ENCODE peak calls at places on chromosomes 13 and 19, in five cellular contexts. One of them, this sample, is unnamed.

GRCh38 chr13:60335531-60335930 is 61.5 kb upstream of the TDRD3 start:
- DNase-seq in endothelial cell: no peak
- DNase-seq in BJ: no peak
- DNase-seq in AG10803: peak
- DNase-seq in neural crest cell: no peak
- DNase-seq in this sample: no peak

GRCh38 chr13:114015608-114016295 is 41.9 kb upstream of the C13orf46 start:
- DNase-seq in endothelial cell: no peak
- DNase-seq in AG10803: no peak
- DNase-seq in BJ: peak
- DNase-seq in neural crest cell: no peak
- DNase-seq in this sample: peak

GRCh38 chr19:3494559-3494958 is 5.9 kb downstream of the DOHH start:
- DNase-seq in neural crest cell: no peak
- DNase-seq in BJ: no peak
- DNase-seq in AG10803: no peak
- DNase-seq in endothelial cell: no peak
- DNase-seq in this sample: no peak

GRCh38 chr13:98225036-98225940 is 48.2 kb upstream of the RNF113B start:
- DNase-seq in neural crest cell: no peak
- DNase-seq in endothelial cell: no peak
- DNase-seq in AG10803: no peak
- DNase-seq in BJ: no peak
- DNase-seq in this sample: no peak

GRCh38 chr19:53876651-53877224 is 5.3 kb upstream of the PRKCG start:
- DNase-seq in BJ: no peak
- DNase-seq in neural crest cell: no peak
- DNase-seq in endothelial cell: no peak
- DNase-seq in AG10803: no peak
- DNase-seq in this sample: no peak

GRCh38 chr13:95813139-95813538 is 136.2 kb downstream of the DNAJC3 start:
- DNase-seq in neural crest cell: no peak
- DNase-seq in BJ: no peak
- DNase-seq in endothelial cell: no peak
- DNase-seq in AG10803: no peak
- DNase-seq in this sample: no peak

GRCh38 chr13:40189885-40190655 is 476.4 kb downstream of the FOXO1 start:
- DNase-seq in AG10803: no peak
- DNase-seq in neural crest cell: peak
- DNase-seq in endothelial cell: no peak
- DNase-seq in BJ: no peak
- DNase-seq in this sample: no peak

GRCh38 chr19:2309734-2310362 is 1.9 kb upstream of the LINGO3 start:
- DNase-seq in AG10803: peak
- DNase-seq in endothelial cell: no peak
- DNase-seq in BJ: no peak
- DNase-seq in neural crest cell: no peak
- DNase-seq in this sample: no peak

GRCh38 chr13:92537485-92537884 is 689.1 kb upstream of the GPC6 start:
- DNase-seq in BJ: no peak
- DNase-seq in endothelial cell: no peak
- DNase-seq in neural crest cell: no peak
- DNase-seq in AG10803: no peak
- DNase-seq in this sample: no peak

GRCh38 chr13:35470671-35471465 is 5.6 kb downstream of the MAB21L1 start:
- DNase-seq in neural crest cell: peak
- DNase-seq in endothelial cell: peak
- DNase-seq in AG10803: peak
- DNase-seq in BJ: no peak
- DNase-seq in this sample: peak

GRCh38 chr19:33772102-33772857 is 24.4 kb upstream of the KCTD15 start:
- DNase-seq in BJ: no peak
- DNase-seq in endothelial cell: no peak
- DNase-seq in AG10803: no peak
- DNase-seq in neural crest cell: no peak
- DNase-seq in this sample: no peak

GRCh38 chr13:45521292-45521691 is 56.6 kb downstream of the COG3 start:
- DNase-seq in endothelial cell: no peak
- DNase-seq in BJ: no peak
- DNase-seq in neural crest cell: no peak
- DNase-seq in AG10803: peak
- DNase-seq in this sample: no peak

GRCh38 chr19:38538386-38538785 is 79.4 kb downstream of the MAP4K1 start:
- DNase-seq in AG10803: no peak
- DNase-seq in endothelial cell: no peak
- DNase-seq in neural crest cell: no peak
- DNase-seq in BJ: no peak
- DNase-seq in this sample: no peak

GRCh38 chr13:48866204-48866603 is 109.5 kb upstream of the FNDC3A start:
- DNase-seq in neural crest cell: no peak
- DNase-seq in endothelial cell: no peak
- DNase-seq in AG10803: no peak
- DNase-seq in BJ: no peak
- DNase-seq in this sample: no peak

GRCh38 chr19:15175609-15176008 is 25.2 kb downstream of the NOTCH3 start:
- DNase-seq in AG10803: no peak
- DNase-seq in BJ: no peak
- DNase-seq in neural crest cell: no peak
- DNase-seq in endothelial cell: no peak
- DNase-seq in this sample: no peak

GRCh38 chr19:15169541-15170285 is 31.1 kb downstream of the NOTCH3 start:
- DNase-seq in BJ: no peak
- DNase-seq in neural crest cell: no peak
- DNase-seq in endothelial cell: no peak
- DNase-seq in AG10803: no peak
- DNase-seq in this sample: no peak

GRCh38 chr19:15177269-15178116 is 23.3 kb downstream of the NOTCH3 start:
- DNase-seq in AG10803: peak
- DNase-seq in BJ: peak
- DNase-seq in endothelial cell: peak
- DNase-seq in neural crest cell: peak
- DNase-seq in this sample: peak

GRCh38 chr19:15170345-15170744 is 30.4 kb downstream of the NOTCH3 start:
- DNase-seq in endothelial cell: no peak
- DNase-seq in AG10803: no peak
- DNase-seq in neural crest cell: no peak
- DNase-seq in BJ: no peak
- DNase-seq in this sample: no peak

DNA sequence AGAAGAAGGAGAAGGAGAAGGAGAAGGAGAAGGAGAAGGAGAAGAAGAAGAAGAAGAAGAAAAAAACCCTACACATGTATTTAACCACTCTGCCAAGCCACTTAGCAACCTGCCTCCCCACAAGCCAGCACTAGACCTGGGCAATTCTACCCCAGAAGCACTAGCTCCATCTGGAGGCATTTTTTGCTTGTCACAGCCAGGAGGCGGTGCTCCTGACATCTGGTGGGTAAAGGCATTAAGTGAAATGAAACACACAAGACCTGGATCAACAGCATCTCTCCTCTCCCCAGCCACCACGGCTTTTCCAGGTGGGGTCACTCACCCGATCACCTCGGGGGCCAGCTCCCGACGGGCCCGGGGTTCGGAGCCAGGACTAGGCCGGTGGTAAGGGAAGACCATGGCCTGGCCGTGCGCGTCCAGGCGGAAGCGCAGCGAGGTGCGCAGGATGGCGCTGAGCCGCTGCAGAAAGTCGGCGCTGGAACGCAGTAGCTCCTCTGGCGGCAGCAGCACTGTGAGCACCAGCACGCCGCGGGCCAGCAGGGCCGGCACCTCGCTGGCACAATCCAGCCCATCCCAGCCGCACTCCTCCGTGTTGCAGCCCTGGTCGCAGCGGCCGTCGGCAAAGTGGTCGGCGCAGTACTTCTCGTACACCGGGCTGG is 26.9 kb downstream of the NOTCH3 start:
- DNase-seq in BJ: no peak
- DNase-seq in neural crest cell: no peak
- DNase-seq in endothelial cell: no peak
- DNase-seq in AG10803: peak
- DNase-seq in this sample: no peak
- TF ChIP-seq CTCF in BJ: peak
- TF ChIP-seq CTCF in neural crest cell: no peak
- TF ChIP-seq CTCF in endothelial cell: no peak
- TF ChIP-seq CTCF in AG10803: peak
- TF ChIP-seq CTCF in this sample: no peak

DNA sequence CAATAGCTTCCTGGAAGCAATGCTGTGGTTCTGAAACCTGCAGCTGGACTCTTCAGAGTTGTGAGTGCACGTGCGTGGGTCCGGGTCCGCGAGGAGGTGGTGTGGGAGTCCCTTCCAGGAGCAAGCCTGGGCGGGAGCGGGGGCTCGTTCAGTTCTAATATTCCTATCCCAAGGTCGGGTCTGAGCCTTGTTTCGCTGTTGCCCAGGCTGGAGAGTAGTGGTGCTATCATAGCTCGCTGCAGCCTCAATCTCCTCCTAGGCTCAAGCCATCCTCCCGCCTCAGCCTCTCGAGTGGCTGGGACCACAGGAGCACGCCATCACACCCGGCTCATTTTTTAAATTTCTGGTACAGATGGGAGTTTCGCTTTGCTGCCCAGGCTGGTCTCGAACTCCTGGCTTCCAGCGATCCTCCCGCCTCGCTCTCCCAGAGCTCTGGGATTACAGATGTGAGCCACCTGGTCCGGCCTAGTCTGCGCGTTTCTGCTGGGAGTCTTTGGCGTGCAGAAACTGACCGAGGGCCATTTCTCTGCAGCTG is 625 bp downstream of the ZFP82 start:
- DNase-seq in AG10803: no peak
- DNase-seq in BJ: no peak
- DNase-seq in endothelial cell: peak
- DNase-seq in neural crest cell: peak
- DNase-seq in this sample: no peak
- TF ChIP-seq CTCF in AG10803: no peak
- TF ChIP-seq CTCF in BJ: no peak
- TF ChIP-seq CTCF in endothelial cell: no peak
- TF ChIP-seq CTCF in neural crest cell: no peak
- TF ChIP-seq CTCF in this sample: no peak

GRCh38 chr13:110109910-110110309 is 197.0 kb downstream of the COL4A1 start:
- DNase-seq in neural crest cell: no peak
- DNase-seq in AG10803: peak
- DNase-seq in BJ: no peak
- DNase-seq in endothelial cell: no peak
- DNase-seq in this sample: no peak

GRCh38 chr13:110108348-110109139 is 198.4 kb downstream of the COL4A1 start:
- DNase-seq in AG10803: peak
- DNase-seq in neural crest cell: peak
- DNase-seq in endothelial cell: peak
- DNase-seq in BJ: no peak
- DNase-seq in this sample: peak

GRCh38 chr13:110109140-110109783 is 197.7 kb downstream of the COL4A1 start:
- DNase-seq in endothelial cell: no peak
- DNase-seq in BJ: no peak
- DNase-seq in neural crest cell: no peak
- DNase-seq in AG10803: no peak
- DNase-seq in this sample: no peak

GRCh38 chr13:110106726-110107125 is 200.2 kb downstream of the COL4A1 start:
- DNase-seq in BJ: no peak
- DNase-seq in endothelial cell: no peak
- DNase-seq in neural crest cell: no peak
- DNase-seq in AG10803: peak
- DNase-seq in this sample: no peak

GRCh38 chr13:110107568-110108347 is 199.2 kb downstream of the COL4A1 start:
- DNase-seq in neural crest cell: no peak
- DNase-seq in endothelial cell: peak
- DNase-seq in AG10803: no peak
- DNase-seq in BJ: no peak
- DNase-seq in this sample: peak
- TF ChIP-seq CTCF in neural crest cell: no peak
- TF ChIP-seq CTCF in endothelial cell: peak
- TF ChIP-seq CTCF in AG10803: no peak
- TF ChIP-seq CTCF in BJ: peak
- TF ChIP-seq CTCF in this sample: no peak

GRCh38 chr13:51584731-51585191 is 499 bp downstream of the WDFY2 start:
- DNase-seq in AG10803: peak
- DNase-seq in endothelial cell: peak
- DNase-seq in BJ: no peak
- DNase-seq in neural crest cell: peak
- DNase-seq in this sample: peak
- TF ChIP-seq CTCF in AG10803: peak
- TF ChIP-seq CTCF in endothelial cell: peak
- TF ChIP-seq CTCF in BJ: peak
- TF ChIP-seq CTCF in neural crest cell: peak
- TF ChIP-seq CTCF in this sample: no peak

GRCh38 chr19:5545051-5545450 is 22.7 kb downstream of the TINCR start:
- DNase-seq in neural crest cell: no peak
- DNase-seq in BJ: no peak
- DNase-seq in AG10803: no peak
- DNase-seq in endothelial cell: no peak
- DNase-seq in this sample: no peak

GRCh38 chr19:5545984-5546383 is 21.8 kb downstream of the TINCR start:
- DNase-seq in neural crest cell: no peak
- DNase-seq in endothelial cell: no peak
- DNase-seq in BJ: no peak
- DNase-seq in AG10803: no peak
- DNase-seq in this sample: no peak

GRCh38 chr19:5542665-5543064 is 25.1 kb downstream of the TINCR start:
- DNase-seq in neural crest cell: no peak
- DNase-seq in AG10803: no peak
- DNase-seq in BJ: no peak
- DNase-seq in endothelial cell: no peak
- DNase-seq in this sample: no peak

DNA sequence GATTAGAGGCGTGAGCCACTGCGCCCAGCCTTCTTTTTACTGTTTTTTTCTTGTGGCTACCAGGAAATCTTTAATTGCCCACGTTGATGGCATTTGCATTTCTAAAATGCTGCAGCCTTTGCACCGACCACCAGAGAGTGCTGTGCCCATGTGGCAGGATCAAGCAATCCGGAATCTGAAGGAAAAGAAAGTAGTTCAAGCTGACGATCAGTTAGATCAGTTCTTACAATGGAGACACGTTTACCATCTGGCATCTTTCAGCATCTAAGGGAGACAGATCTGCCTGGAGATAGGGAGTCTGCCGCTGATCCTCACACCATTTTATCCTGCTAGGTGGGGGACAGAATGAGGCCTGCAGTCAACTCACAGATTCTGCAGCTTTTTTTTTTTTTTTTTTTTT is 19.9 kb downstream of the TINCR start:
- DNase-seq in BJ: peak
- DNase-seq in neural crest cell: no peak
- DNase-seq in AG10803: peak
- DNase-seq in endothelial cell: peak
- DNase-seq in this sample: peak
- TF ChIP-seq CTCF in BJ: peak
- TF ChIP-seq CTCF in neural crest cell: peak
- TF ChIP-seq CTCF in AG10803: peak
- TF ChIP-seq CTCF in endothelial cell: peak
- TF ChIP-seq CTCF in this sample: peak

This sample was measured in glutamatergic neuron.